ENCODE peak calls at places on chromosomes 7 and 10, in nine cellular contexts. U is AG04450, G is left ventricle myocardium inferior, E is HCT116, I is neural progenitor cell, Y is keratinocyte, X is IMR-90, B is neuronal stem cell, P is PC-3. D is an unnamed sample.

GRCh38 chr10:30747633-30748032 is 118.1 kb upstream of the LYZL2 start:
- DNase-seq in U (peak; percentile 15), G (no peak), E (no peak), I (no peak), Y (no peak), X (peak; percentile 78), B (no peak), P (peak; percentile 56), D (no peak)

GRCh38 chr7:100865971-100866720 is 1.0 kb upstream of the TRIP6 start:
- DNase-seq in U (no peak), G (peak; percentile 81), E (peak; percentile 55), I (no peak), Y (no peak), X (no peak), B (no peak), P (peak; percentile 87), D (no peak)

GRCh38 chr7:12093365-12093764 is 117.7 kb upstream of the TMEM106B start:
- DNase-seq in U (no peak), G (no peak), E (no peak), I (no peak), Y (no peak), X (no peak), B (no peak), P (no peak), D (no peak)

GRCh38 chr7:94130716-94131115 is 126.6 kb upstream of the BET1 start:
- DNase-seq in U (no peak), G (no peak), E (no peak), I (no peak), Y (no peak), X (no peak), B (no peak), P (no peak), D (no peak)

GRCh38 chr10:107118866-107119265 is 45.6 kb downstream of the SORCS1 start:
- DNase-seq in U (no peak), G (no peak), E (no peak), I (no peak), Y (no peak), X (no peak), B (no peak), P (no peak), D (no peak)

GRCh38 chr7:73822319-73823173 is 8.2 kb upstream of the CLDN4 start:
- DNase-seq in U (peak; percentile 54), G (no peak), E (peak; percentile 93), I (peak; percentile 51), Y (peak; percentile 97), X (peak; percentile 97), B (no peak), P (peak; percentile 99), D (peak; percentile 69)

GRCh38 chr10:31090894-31091607 is 59.4 kb upstream of the ZNF438 start:
- DNase-seq in U (no peak), G (no peak), E (no peak), I (no peak), Y (no peak), X (peak; percentile 51), B (no peak), P (no peak), D (no peak)

GRCh38 chr7:55518836-55519235 is 53.5 kb downstream of the VOPP1 start:
- DNase-seq in U (no peak), G (no peak), E (no peak), I (no peak), Y (no peak), X (no peak), B (no peak), P (no peak), D (no peak)

GRCh38 chr7:111820621-111821020 is 258.3 kb upstream of the IMMP2L start:
- DNase-seq in U (no peak), G (no peak), E (no peak), I (no peak), Y (no peak), X (peak; percentile 64), B (no peak), P (no peak), D (no peak)

GRCh38 chr10:48792687-48793096 is 108.0 kb downstream of the WDFY4 start:
- DNase-seq in U (peak; percentile 23), G (no peak), E (no peak), I (no peak), Y (no peak), X (peak; percentile 70), B (no peak), P (peak; percentile 87), D (no peak)

GRCh38 chr7:100865372-100865911 is 1.7 kb upstream of the TRIP6 start:
- DNase-seq in U (no peak), G (no peak), E (peak; percentile 68), I (no peak), Y (peak; percentile 90), X (peak; percentile 45), B (no peak), P (peak; percentile 95), D (no peak)

GRCh38 chr10:24518981-24519597 is 204.6 kb downstream of the ARHGAP21 start:
- DNase-seq in U (peak; percentile 21), G (peak; percentile 28), E (peak; percentile 23), I (peak; percentile 85), Y (no peak), X (peak; percentile 60), B (peak; percentile 73), P (peak; percentile 68), D (peak; percentile 86)

GRCh38 chr7:130986271-130986690 is 252.3 kb upstream of the KLF14 start:
- DNase-seq in U (no peak), G (no peak), E (no peak), I (no peak), Y (no peak), X (no peak), B (no peak), P (no peak), D (no peak)

GRCh38 chr7:31382722-31383121 is 42.2 kb upstream of the NEUROD6 start:
- DNase-seq in U (no peak), G (no peak), E (no peak), I (no peak), Y (no peak), X (no peak), B (no peak), P (peak; percentile 23), D (no peak)

GRCh38 chr7:157612664-157613561 is 276.1 kb downstream of the DNAJB6 start:
- DNase-seq in U (no peak), G (peak; percentile 40), E (no peak), I (peak; percentile 31), Y (no peak), X (no peak), B (no peak), P (peak; percentile 47), D (no peak)

GRCh38 chr7:139647812-139648616 is 124.5 kb downstream of the CLEC2L start:
- DNase-seq in U (no peak), G (no peak), E (no peak), I (no peak), Y (no peak), X (peak; percentile 39), B (no peak), P (no peak), D (no peak)

GRCh38 chr10:75430000-75430763 is 1.2 kb upstream of the LRMDA start:
- DNase-seq in U (no peak), G (peak; percentile 67), E (no peak), I (peak; percentile 94), Y (no peak), X (no peak), B (peak; percentile 73), P (no peak), D (peak; percentile 66)

GRCh38 chr7:8260871-8261707 is 878 bp downstream of the ICA1 start:
- DNase-seq in U (no peak), G (peak; percentile 67), E (no peak), I (peak; percentile 20), Y (no peak), X (no peak), B (no peak), P (peak; percentile 74), D (no peak)

GRCh38 chr10:1670541-1671365 is 66.6 kb downstream of the ADARB2 start:
- DNase-seq in U (no peak), G (no peak), E (no peak), I (no peak), Y (no peak), X (no peak), B (no peak), P (no peak), D (no peak)

DNA sequence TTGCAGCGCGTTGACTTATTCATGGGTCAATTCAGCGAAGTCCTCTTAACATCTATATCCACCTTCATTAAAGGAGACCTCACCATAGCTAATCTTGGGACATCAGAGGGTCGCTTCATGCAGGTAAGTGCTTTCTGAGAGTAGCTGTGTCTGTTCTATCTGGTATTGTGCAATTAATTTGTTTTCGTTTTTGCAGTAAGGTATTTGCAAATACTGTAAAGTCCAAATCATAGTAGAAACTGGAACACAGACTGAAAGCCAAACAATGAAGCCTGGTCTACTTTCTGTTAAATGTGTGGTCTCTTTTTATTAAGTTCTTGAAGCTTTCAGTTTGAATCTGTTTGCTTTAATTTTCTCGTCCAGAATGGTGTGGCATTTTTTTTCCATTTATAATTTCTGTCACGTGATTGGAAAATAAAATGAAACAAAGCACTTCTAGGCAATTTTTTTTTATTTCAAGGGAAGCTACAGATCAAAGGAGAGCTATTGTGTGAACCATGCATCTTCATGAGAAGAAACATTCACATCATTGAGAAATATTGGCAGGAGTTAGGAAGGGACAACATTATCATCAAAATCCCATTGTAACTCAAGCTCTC is 59.8 kb downstream of the MET start:
- DNase-seq in U (no peak), G (no peak), E (no peak), I (no peak), Y (no peak), X (no peak), B (no peak), P (no peak), D (no peak)
- H3K27ac ChIP-seq in U (no peak overlapping the region), G (no peak overlapping the region), E (no peak overlapping the region), I (no peak overlapping the region), Y (no peak overlapping the region), X (no peak overlapping the region), B (no peak overlapping the region), P (no peak overlapping the region), D (no peak overlapping the region)

DNA sequence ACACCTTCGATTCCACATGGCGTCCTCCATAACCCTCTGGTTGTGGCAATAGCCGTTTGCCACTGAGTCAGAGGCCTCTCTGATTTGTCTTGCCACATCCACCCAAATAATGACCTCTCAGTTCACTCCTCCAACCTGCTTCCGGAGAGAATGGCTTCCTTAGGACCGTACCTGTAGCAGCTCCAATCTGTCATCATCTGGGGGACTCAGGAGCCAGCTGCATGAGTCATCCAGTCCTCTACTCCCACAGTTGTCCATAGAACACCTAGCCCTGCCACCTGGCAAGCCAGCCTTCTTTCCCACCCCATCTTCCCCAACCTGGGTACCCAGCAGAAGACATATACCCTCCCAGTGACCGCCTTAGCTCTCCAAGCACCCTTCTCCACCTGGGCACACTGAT is 64.4 kb upstream of the MXI1 start:
- DNase-seq in U (no peak), G (no peak), E (no peak), I (no peak), Y (no peak), X (no peak), B (no peak), P (no peak), D (no peak)
- H3K27ac ChIP-seq in U (no peak overlapping the region), G (no peak overlapping the region), E (no peak overlapping the region), I (no peak overlapping the region), Y (no peak overlapping the region), X (no peak overlapping the region), B (no peak overlapping the region), P (no peak overlapping the region), D (no peak overlapping the region)

GRCh38 chr7:120993011-120993574 is 4.6 kb downstream of the CPED1 start:
- DNase-seq in U (no peak), G (no peak), E (no peak), I (no peak), Y (no peak), X (peak; percentile 26), B (no peak), P (no peak), D (no peak)
- H3K27ac ChIP-seq in U (no peak overlapping the region), G (peak overlapping the region; percentile 94), E (no peak overlapping the region), I (no peak overlapping the region), Y (no peak overlapping the region), X (no peak overlapping the region), B (no peak overlapping the region), P (no peak overlapping the region), D (no peak overlapping the region)

GRCh38 chr10:124105045-124105444 is 11.6 kb upstream of the CHST15 start:
- DNase-seq in U (no peak), G (no peak), E (no peak), I (no peak), Y (no peak), X (no peak), B (no peak), P (no peak), D (no peak)
- H3K27ac ChIP-seq in U (no peak overlapping the region), G (no peak overlapping the region), E (no peak overlapping the region), I (no peak overlapping the region), Y (no peak overlapping the region), X (no peak overlapping the region), B (no peak overlapping the region), P (peak overlapping the region; percentile 78), D (no peak overlapping the region)

D was measured in SJCRH30.